ENCODE peak calls at places on chromosome 17, in four cellular contexts. One of them, this sample, is unnamed.

GRCh38 chr17:55742272-55743102 is 8.4 kb upstream of the PCTP start:
- DNase-seq in HepG2: peak; percentile 28
- DNase-seq in K562: no peak
- DNase-seq in H1: no peak
- DNase-seq in this sample: no peak

GRCh38 chr17:64628641-64629040 is 33.5 kb downstream of the SMURF2 start:
- DNase-seq in HepG2: no peak
- DNase-seq in K562: no peak
- DNase-seq in H1: no peak
- DNase-seq in this sample: no peak

GRCh38 chr17:45110676-45111611 is 21.4 kb downstream of the PLCD3 start:
- DNase-seq in HepG2: no peak
- DNase-seq in K562: no peak
- DNase-seq in H1: no peak
- DNase-seq in this sample: no peak

GRCh38 chr17:65698381-65699061 is 137.1 kb upstream of the AXIN2 start:
- DNase-seq in HepG2: peak; percentile 71
- DNase-seq in K562: no peak
- DNase-seq in H1: no peak
- DNase-seq in this sample: peak; percentile 55

GRCh38 chr17:82241183-82241925 is 12.5 kb downstream of the SLC16A3 start:
- DNase-seq in HepG2: peak; percentile 78
- DNase-seq in K562: no peak
- DNase-seq in H1: no peak
- DNase-seq in this sample: peak; percentile 85

GRCh38 chr17:53792997-53793396 is 29.7 kb upstream of the KIF2B start:
- DNase-seq in HepG2: no peak
- DNase-seq in K562: no peak
- DNase-seq in H1: no peak
- DNase-seq in this sample: no peak

GRCh38 chr17:68381076-68381900 is 76.0 kb downstream of the WIPI1 start:
- DNase-seq in HepG2: no peak
- DNase-seq in K562: no peak
- DNase-seq in H1: no peak
- DNase-seq in this sample: peak; percentile 46

GRCh38 chr17:74566132-74566753 is 1.1 kb downstream of the CD300H start:
- DNase-seq in HepG2: peak; percentile 18
- DNase-seq in K562: peak; percentile 34
- DNase-seq in H1: peak; percentile 31
- DNase-seq in this sample: peak; percentile 5

GRCh38 chr17:18045691-18046090 is 6.5 kb downstream of the GID4 start:
- DNase-seq in HepG2: no peak
- DNase-seq in K562: no peak
- DNase-seq in H1: no peak
- DNase-seq in this sample: no peak

GRCh38 chr17:42797067-42798007 is 1.2 kb downstream of the COA3 start:
- DNase-seq in HepG2: peak; percentile 74
- DNase-seq in K562: no peak
- DNase-seq in H1: no peak
- DNase-seq in this sample: no peak

GRCh38 chr17:44061446-44061845 is 5.0 kb downstream of the LSM12 start:
- DNase-seq in HepG2: no peak
- DNase-seq in K562: no peak
- DNase-seq in H1: no peak
- DNase-seq in this sample: no peak

GRCh38 chr17:46962374-46962790 is 16.7 kb downstream of the RPRML start:
- DNase-seq in HepG2: no peak
- DNase-seq in K562: no peak
- DNase-seq in H1: no peak
- DNase-seq in this sample: peak; percentile 52

GRCh38 chr17:54527941-54528340 is 372.7 kb upstream of the TOM1L1 start:
- DNase-seq in HepG2: no peak
- DNase-seq in K562: no peak
- DNase-seq in H1: no peak
- DNase-seq in this sample: no peak

GRCh38 chr17:82229686-82230626 is 1.1 kb downstream of the SLC16A3 start:
- DNase-seq in HepG2: peak; percentile 74
- DNase-seq in K562: no peak
- DNase-seq in H1: no peak
- DNase-seq in this sample: peak; percentile 31

GRCh38 chr17:62755139-62755851 is 52.8 kb downstream of the MARCHF10 start:
- DNase-seq in HepG2: no peak
- DNase-seq in K562: no peak
- DNase-seq in H1: no peak
- DNase-seq in this sample: no peak
- TF ChIP-seq JUN in HepG2: no peak
- TF ChIP-seq JUN in K562: no peak
- TF ChIP-seq JUN in H1: no peak
- TF ChIP-seq JUN in this sample: no peak

DNA sequence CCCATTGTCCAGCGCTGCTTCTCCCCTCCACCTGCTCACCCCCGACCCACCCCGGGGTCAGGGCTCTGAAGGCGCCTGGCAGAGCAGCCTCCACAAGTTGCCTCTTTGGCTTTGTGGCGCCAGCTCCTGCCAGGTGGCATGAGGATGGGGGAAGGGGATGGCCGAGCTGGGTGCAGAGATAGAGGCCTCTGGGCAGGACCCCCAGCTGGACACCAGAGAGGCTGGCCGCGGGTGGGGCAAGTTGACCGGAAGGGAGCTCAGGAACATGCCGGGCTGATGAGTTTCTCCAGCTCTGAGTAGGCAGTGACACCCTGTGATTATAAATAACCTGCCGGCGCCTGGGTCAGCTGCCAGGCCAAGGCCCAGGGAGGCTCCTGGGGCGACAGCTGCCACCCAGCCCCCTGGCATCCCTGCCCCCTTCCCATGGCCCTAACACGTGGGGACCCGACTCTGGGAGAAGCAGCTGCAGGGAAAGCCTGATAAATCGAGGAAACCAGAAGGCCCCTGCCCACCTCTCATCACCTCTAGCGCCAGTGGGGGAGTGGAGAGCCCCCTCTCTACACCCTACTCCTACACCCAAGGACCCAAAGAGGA is 729 bp downstream of the P2RX5 start:
- DNase-seq in HepG2: no peak
- DNase-seq in K562: no peak
- DNase-seq in H1: no peak
- DNase-seq in this sample: no peak
- TF ChIP-seq EZH2 in HepG2: no peak
- TF ChIP-seq EZH2 in K562: no peak
- TF ChIP-seq EZH2 in H1: no peak
- TF ChIP-seq EZH2 in this sample: no peak

GRCh38 chr17:33642002-33642401 is 348.9 kb upstream of the ASIC2 start:
- DNase-seq in HepG2: no peak
- DNase-seq in K562: peak; percentile 59
- DNase-seq in H1: no peak
- DNase-seq in this sample: no peak
- TF ChIP-seq CTCF in HepG2: no peak
- TF ChIP-seq CTCF in K562: peak; percentile 49
- TF ChIP-seq CTCF in H1: peak; percentile 32
- TF ChIP-seq CTCF in this sample: no peak

GRCh38 chr17:1755252-1755992 is 6.4 kb upstream of the SERPINF1 start:
- DNase-seq in HepG2: no peak
- DNase-seq in K562: no peak
- DNase-seq in H1: no peak
- DNase-seq in this sample: no peak

GRCh38 chr17:1758812-1759211 is 3.0 kb upstream of the SERPINF1 start:
- DNase-seq in HepG2: no peak
- DNase-seq in K562: no peak
- DNase-seq in H1: no peak
- DNase-seq in this sample: no peak

GRCh38 chr17:1753767-1754429 is 8.0 kb upstream of the SERPINF1 start:
- DNase-seq in HepG2: no peak
- DNase-seq in K562: no peak
- DNase-seq in H1: no peak
- DNase-seq in this sample: no peak

GRCh38 chr17:1754430-1755112 is 7.3 kb upstream of the SERPINF1 start:
- DNase-seq in HepG2: no peak
- DNase-seq in K562: no peak
- DNase-seq in H1: no peak
- DNase-seq in this sample: no peak

GRCh38 chr17:1755993-1756306 is 5.9 kb upstream of the SERPINF1 start:
- DNase-seq in HepG2: no peak
- DNase-seq in K562: peak; percentile 37
- DNase-seq in H1: no peak
- DNase-seq in this sample: no peak
- TF ChIP-seq JUN in HepG2: no peak
- TF ChIP-seq JUN in K562: no peak
- TF ChIP-seq JUN in H1: no peak
- TF ChIP-seq JUN in this sample: no peak

GRCh38 chr17:40191237-40192208 is 14.3 kb downstream of the RAPGEFL1 start:
- DNase-seq in HepG2: peak; percentile 71
- DNase-seq in K562: peak; percentile 80
- DNase-seq in H1: peak; percentile 70
- DNase-seq in this sample: peak; percentile 88
- TF ChIP-seq EZH2 in HepG2: no peak
- TF ChIP-seq EZH2 in K562: no peak
- TF ChIP-seq EZH2 in H1: no peak
- TF ChIP-seq EZH2 in this sample: no peak

DNA sequence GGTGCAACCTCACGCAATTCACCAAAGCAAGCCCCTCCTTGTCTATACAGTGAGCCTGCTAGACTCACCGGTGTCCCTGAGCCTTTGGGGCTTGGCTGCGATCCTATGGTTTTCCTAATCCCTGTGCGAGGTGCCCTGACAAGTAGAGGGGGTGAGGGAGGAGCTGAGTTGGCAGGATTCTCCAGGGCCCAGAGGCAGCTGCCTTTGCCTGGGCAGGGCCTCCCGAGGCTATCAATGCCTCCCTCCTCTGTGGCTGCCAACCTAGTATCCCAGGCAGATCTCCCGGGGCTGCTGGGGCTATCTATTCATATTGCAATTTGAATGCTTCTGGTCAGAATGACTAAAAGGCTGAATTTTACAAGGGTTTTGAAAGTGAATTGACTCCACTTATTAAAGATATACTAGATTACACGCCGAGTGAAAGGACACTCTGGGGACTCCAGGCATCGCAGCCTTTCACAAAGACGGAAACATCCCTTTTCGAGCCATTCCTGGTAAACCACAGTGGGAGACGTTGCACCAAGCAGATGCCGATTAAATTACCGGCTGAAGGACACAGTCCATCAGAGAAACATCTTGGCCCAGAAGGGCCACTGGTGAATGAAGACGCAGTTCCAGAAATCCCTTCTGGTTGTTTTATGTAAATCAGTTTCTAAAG is 11.3 kb upstream of the PITPNM3 start:
- DNase-seq in HepG2: no peak
- DNase-seq in K562: no peak
- DNase-seq in H1: no peak
- DNase-seq in this sample: no peak
- TF ChIP-seq CTCF in HepG2: no peak
- TF ChIP-seq CTCF in K562: no peak
- TF ChIP-seq CTCF in H1: no peak
- TF ChIP-seq CTCF in this sample: no peak

This sample was measured in endothelial cell of umbilical vein.